ENCODE peak calls at places on chromosomes 13 and 19, in four cellular contexts. F, N, A and D are unnamed samples.

GRCh38 chr19:35592226-35592625 is 6.3 kb downstream of the PMIS2 start:
- DNase-seq in N (no peak), A (no peak), F (no peak), D (no peak)

GRCh38 chr13:53411443-53411842 is 382.8 kb downstream of the OLFM4 start:
- DNase-seq in N (no peak), F (no peak), A (no peak), D (no peak)

GRCh38 chr13:74217816-74218215 is 83.6 kb upstream of the KLF12 start:
- DNase-seq in F (no peak), N (no peak), A (no peak), D (no peak)

GRCh38 chr13:21986602-21987001 is 315.7 kb downstream of the FGF9 start:
- DNase-seq in F (no peak), N (no peak), A (no peak), D (no peak)

GRCh38 chr19:15317392-15318011 is 14.8 kb downstream of the BRD4 start:
- DNase-seq in A (no peak), F (no peak), N (no peak), D (no peak)

GRCh38 chr13:114055766-114056165 is 76.7 kb downstream of the RASA3 start:
- DNase-seq in N (no peak), A (no peak), F (no peak), D (no peak)

GRCh38 chr13:30846844-30847243 is 59.2 kb upstream of the MEDAG start:
- DNase-seq in N (no peak), A (no peak), F (no peak), D (no peak)

GRCh38 chr19:1220452-1221037 is 15.0 kb downstream of the STK11 start:
- DNase-seq in F (no peak), N (no peak), A (no peak), D (no peak)

GRCh38 chr13:57629821-57630235 is 1.7 kb upstream of the PCDH17 start:
- DNase-seq in N (no peak), A (no peak), F (peak; percentile 22), D (peak; percentile 96)